ENCODE peak calls at places on chromosomes 12 and 14, in nine cellular contexts. C, Y, I, Q, Z, B, T, L and R are unnamed samples.
A peak's percentile ranks its signal among the peaks of the same experiment; 100 is the strongest.

GRCh38 chr12:66228462-66228861 is 39.4 kb downstream of the IRAK3 start:
- DNase-seq in L (no peak), Y (no peak), Z (no peak), T (no peak), B (no peak), I (no peak), C (no peak), Q (no peak), R (no peak)

GRCh38 chr12:103442822-103443221 is 52.9 kb downstream of the C12orf42 start:
- DNase-seq in C (no peak), B (no peak), T (no peak), Z (no peak), Q (no peak), Y (no peak), I (no peak), L (no peak), R (no peak)

GRCh38 chr12:103879878-103880277 is 38.8 kb upstream of the NT5DC3 start:
- DNase-seq in Z (no peak), Q (no peak), C (no peak), Y (no peak), B (no peak), T (no peak), I (no peak), L (no peak), R (no peak)

GRCh38 chr12:80472912-80473500 is 29.0 kb downstream of the PTPRQ start:
- DNase-seq in B (no peak), Y (no peak), I (peak; percentile 24), L (peak; percentile 74), T (peak; percentile 84), C (no peak), Q (no peak), Z (peak; percentile 76), R (no peak)

GRCh38 chr14:64951291-64951690 is 8.7 kb upstream of the GPX2 start:
- DNase-seq in Y (no peak), L (no peak), T (no peak), B (no peak), Z (no peak), I (no peak), C (no peak), Q (no peak), R (no peak)

GRCh38 chr12:69262264-69262974 is 23.1 kb downstream of the CPSF6 start:
- DNase-seq in B (no peak), I (no peak), T (no peak), L (no peak), C (no peak), Z (no peak), Q (no peak), Y (no peak), R (no peak)

GRCh38 chr14:72617391-72618011 is 276.4 kb downstream of the DPF3 start:
- DNase-seq in I (no peak), Y (no peak), L (peak; percentile 83), Q (peak; percentile 12), B (no peak), Z (no peak), T (peak; percentile 77), C (no peak), R (no peak)

GRCh38 chr12:97968641-97969171 is 506.1 kb downstream of the RMST start:
- DNase-seq in Y (no peak), C (no peak), L (no peak), T (no peak), Z (no peak), Q (no peak), B (no peak), I (no peak), R (no peak)

GRCh38 chr14:96100171-96101064 is 61.3 kb downstream of the C14orf132 start:
- DNase-seq in L (peak; percentile 76), Q (peak; percentile 39), Z (peak; percentile 64), C (peak; percentile 56), I (peak; percentile 74), Y (peak; percentile 81), T (peak; percentile 61), B (no peak), R (peak; percentile 72)

GRCh38 chr14:75522224-75522764 is at the start of gene BATF:
- DNase-seq in Z (no peak), Y (peak; percentile 91), Q (peak; percentile 76), T (no peak), C (peak; percentile 62), I (no peak), B (peak; percentile 25), L (no peak), R (peak; percentile 81)

GRCh38 chr14:101186544-101186943 is 283.0 kb upstream of the RTL1 start:
- DNase-seq in I (no peak), T (no peak), Z (no peak), Q (no peak), C (no peak), B (no peak), L (no peak), Y (peak; percentile 22), R (no peak)

GRCh38 chr14:88507208-88507607 is 47.6 kb downstream of the PTPN21 start:
- DNase-seq in Y (no peak), Q (no peak), Z (no peak), T (no peak), B (no peak), L (no peak), C (no peak), I (no peak), R (no peak)

GRCh38 chr14:99838555-99839193 is 45.5 kb downstream of the EML1 start:
- DNase-seq in Z (peak; percentile 12), L (peak; percentile 11), T (peak; percentile 62), Y (no peak), Q (no peak), B (no peak), I (peak; percentile 5), C (no peak), R (no peak)

GRCh38 chr12:110156766-110157165 is 32.6 kb downstream of the IFT81 start:
- DNase-seq in I (no peak), B (no peak), Q (no peak), L (no peak), Z (no peak), Y (no peak), C (no peak), T (no peak), R (no peak)

GRCh38 chr14:28772613-28773012 is 6.0 kb downstream of the FOXG1 start:
- DNase-seq in L (no peak), T (no peak), Q (no peak), Y (no peak), I (no peak), B (no peak), Z (no peak), C (no peak), R (no peak)

GRCh38 chr12:69007166-69007857 is 74.3 kb upstream of the CPM start:
- DNase-seq in T (peak; percentile 84), C (no peak), Y (no peak), B (no peak), L (peak; percentile 48), I (peak; percentile 76), Q (no peak), Z (peak; percentile 63), R (no peak)

GRCh38 chr14:71235865-71236264 is 328.6 kb downstream of the PCNX1 start:
- DNase-seq in Q (no peak), Z (no peak), C (no peak), T (no peak), B (no peak), I (no peak), Y (no peak), L (no peak), R (no peak)

GRCh38 chr14:92960706-92961566 is 38.0 kb downstream of the CHGA start:
- DNase-seq in C (no peak), I (peak; percentile 77), Y (peak; percentile 61), B (no peak), L (peak; percentile 44), Z (peak; percentile 43), Q (no peak), T (peak; percentile 51), R (no peak)

GRCh38 chr12:51388066-51388799 is 3.0 kb downstream of the GALNT6 start:
- DNase-seq in I (no peak), L (peak; percentile 72), Q (no peak), C (no peak), Z (no peak), B (no peak), T (no peak), Y (no peak), R (no peak)

GRCh38 chr12:64387201-64387816 is 3.2 kb downstream of the C12orf56 start:
- DNase-seq in Y (no peak), Q (no peak), L (no peak), C (no peak), B (no peak), T (no peak), Z (no peak), I (no peak), R (no peak)

GRCh38 chr14:64764641-64765520 is 60.7 kb downstream of the PLEKHG3 start:
- DNase-seq in B (peak; percentile 27), Z (peak; percentile 70), Q (peak; percentile 71), I (peak; percentile 62), T (peak; percentile 76), L (peak; percentile 62), C (peak; percentile 56), Y (peak; percentile 92), R (peak; percentile 45)